ENCODE peak calls at places on chromosomes 6 and 20, in four cellular contexts. B, T, N and Y are unnamed samples.

GRCh38 chr6:2558098-2558770 is 192.5 kb downstream of the MYLK4 start:
- DNase-seq in B (no peak), T (no peak), N (no peak), Y (no peak)

GRCh38 chr6:93341900-93342613 is 77.3 kb downstream of the EPHA7 start:
- DNase-seq in B (no peak), T (no peak), N (no peak), Y (no peak)

GRCh38 chr6:165059032-165059431 is 250.4 kb downstream of the C6orf118 start:
- DNase-seq in B (no peak), T (no peak), N (no peak), Y (no peak)

GRCh38 chr20:7516631-7517051 is 423.6 kb downstream of the HAO1 start:
- DNase-seq in B (no peak), T (no peak), N (no peak), Y (no peak)

GRCh38 chr6:127026247-127026646 is 92.2 kb upstream of the RSPO3 start:
- DNase-seq in B (no peak), T (no peak), N (no peak), Y (no peak)

GRCh38 chr6:15088904-15089568 is 156.8 kb upstream of the JARID2 start:
- DNase-seq in B (no peak), T (no peak), N (no peak), Y (no peak)

GRCh38 chr6:169864148-169865030 is 113.0 kb downstream of the ERMARD start:
- DNase-seq in B (no peak), T (no peak), N (no peak), Y (peak; percentile 11)

GRCh38 chr20:51696304-51697118 is 71.7 kb downstream of the ATP9A start:
- DNase-seq in B (no peak), T (no peak), N (no peak), Y (no peak)

GRCh38 chr20:60009826-60010616 is 51.8 kb downstream of the CDH26 start:
- DNase-seq in B (no peak), T (no peak), N (no peak), Y (no peak)

GRCh38 chr6:136440187-136440582 is 110.0 kb downstream of the MAP7 start:
- DNase-seq in B (no peak), T (no peak), N (no peak), Y (no peak)

GRCh38 chr6:117440558-117441525 is 15.1 kb upstream of the ROS1 start:
- DNase-seq in B (no peak), T (no peak), N (no peak), Y (no peak)

GRCh38 chr6:46044876-46045617 is 29.4 kb upstream of the CLIC5 start:
- DNase-seq in B (no peak), T (no peak), N (no peak), Y (no peak)

GRCh38 chr6:18340781-18341551 is 46.2 kb upstream of the RNF144B start:
- DNase-seq in B (no peak), T (no peak), N (no peak), Y (no peak)

GRCh38 chr6:18343741-18344140 is 43.4 kb upstream of the RNF144B start:
- DNase-seq in B (no peak), T (no peak), N (no peak), Y (no peak)

GRCh38 chr6:18339599-18339998 is 47.6 kb upstream of the RNF144B start:
- DNase-seq in B (no peak), T (no peak), N (no peak), Y (no peak)

DNA sequence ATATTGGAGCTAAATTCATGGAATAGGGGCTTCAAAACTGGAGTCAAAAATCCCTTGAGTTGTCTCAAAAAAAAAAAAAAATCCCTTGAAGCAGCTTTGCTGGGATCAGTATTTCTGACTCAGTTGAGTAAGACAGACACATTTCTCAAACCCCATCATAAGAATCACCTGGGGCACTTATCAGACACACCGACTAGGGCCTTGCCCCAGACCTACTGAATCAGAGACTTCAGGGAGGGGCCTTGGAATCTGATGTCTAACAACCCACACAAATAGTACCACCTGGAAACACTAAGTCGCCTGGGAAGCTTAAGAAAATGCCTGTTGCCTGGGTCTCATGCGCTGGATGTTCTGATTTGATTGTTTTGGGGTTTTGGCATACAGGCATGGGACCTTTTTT is 44.9 kb upstream of the RNF144B start:
- DNase-seq in B (no peak), T (no peak), N (no peak), Y (no peak)
- H3K4me3 ChIP-seq in B (no peak overlapping the region), T (no peak overlapping the region), N (no peak overlapping the region), Y (no peak overlapping the region)

GRCh38 chr6:13523826-13524622 is 36.6 kb upstream of the GFOD1 start:
- DNase-seq in B (no peak), T (no peak), N (no peak), Y (no peak)
- TF ChIP-seq CTCF in B (no peak), T (no peak), N (no peak), Y (no peak)

GRCh38 chr6:52881662-52881995 is 27.9 kb downstream of the GSTA3 start:
- DNase-seq in B (no peak), T (no peak), N (no peak), Y (no peak)
- H3K4me3 ChIP-seq in B (peak overlapping the region; percentile 68), T (peak overlapping the region; percentile 32), N (no peak overlapping the region), Y (no peak overlapping the region)

DNA sequence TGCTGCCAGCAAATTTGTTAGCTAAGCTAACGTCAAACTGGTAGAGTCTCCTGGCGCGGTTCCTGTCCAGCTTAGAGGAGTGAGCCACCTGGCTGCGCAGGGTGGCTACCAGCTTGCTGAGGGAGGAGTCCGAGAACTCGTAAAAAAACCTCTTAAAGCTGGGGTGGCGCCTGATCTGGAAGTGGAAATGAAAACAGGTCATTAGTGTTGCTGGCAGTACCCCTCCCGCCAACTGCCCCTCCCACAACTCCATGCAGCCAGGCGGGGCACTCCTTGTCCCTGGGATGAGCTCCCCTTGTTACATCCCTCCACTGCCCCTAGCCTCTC is 17.3 kb downstream of the BNIP5 start:
- DNase-seq in B (no peak), T (no peak), N (no peak), Y (no peak)
- TF ChIP-seq CTCF in B (no peak), T (no peak), N (no peak), Y (no peak)

GRCh38 chr6:12014027-12014872 is 2.1 kb downstream of the HIVEP1 start:
- DNase-seq in B (no peak), T (no peak), N (no peak), Y (no peak)
- H3K4me3 ChIP-seq in B (no peak overlapping the region), T (no peak overlapping the region), N (peak overlapping the region; percentile 94), Y (peak overlapping the region; percentile 65)

DNA sequence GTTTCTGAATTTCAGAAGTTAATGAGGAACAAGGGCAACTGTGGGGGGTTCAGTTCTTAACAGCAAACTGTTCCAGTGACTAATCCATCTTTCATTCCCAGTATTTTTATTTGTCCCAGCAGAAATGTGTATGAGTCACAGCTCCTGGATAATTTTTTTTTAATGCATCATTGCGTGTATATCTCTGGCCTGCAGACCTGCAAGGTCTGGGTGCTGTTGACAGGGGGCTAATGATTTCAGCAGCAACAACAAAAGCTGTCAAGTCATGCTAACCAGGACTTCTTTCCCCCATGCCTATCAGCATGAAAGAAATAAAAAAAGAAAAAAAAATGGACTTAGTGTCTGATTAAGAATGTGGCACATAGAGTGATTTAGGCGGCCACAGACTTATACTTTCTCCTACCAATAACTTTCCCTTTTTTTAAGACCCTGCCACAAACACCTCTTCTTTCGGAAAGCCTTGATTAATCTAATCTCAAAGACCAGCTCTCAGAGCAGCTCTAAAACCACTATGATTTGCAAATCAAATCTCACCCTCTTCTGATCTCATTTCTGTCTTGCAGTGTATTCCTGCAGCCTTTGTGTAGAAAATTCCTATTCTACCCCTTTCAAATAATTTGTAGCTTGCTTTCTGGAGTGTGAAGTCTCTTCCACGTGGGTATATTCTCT is 14.2 kb upstream of the PREX1 start:
- DNase-seq in B (no peak), T (no peak), N (no peak), Y (no peak)
- TF ChIP-seq CTCF in B (no peak), T (no peak), N (no peak), Y (no peak)

DNA sequence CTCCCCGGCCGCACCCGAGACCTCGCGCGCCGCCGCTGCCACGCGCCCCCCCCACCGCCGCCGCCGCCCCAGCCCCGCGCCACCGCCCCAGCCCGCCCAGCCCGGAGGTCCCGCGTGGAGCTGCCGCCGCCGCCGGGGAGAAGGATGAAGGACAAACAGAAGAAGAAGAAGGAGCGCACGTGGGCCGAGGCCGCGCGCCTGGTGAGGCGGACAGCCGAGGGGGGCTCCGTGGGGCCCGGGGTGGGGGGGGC is 426 bp downstream of the ASXL1 start:
- DNase-seq in B (no peak), T (no peak), N (no peak), Y (no peak)
- H3K4me3 ChIP-seq in B (peak overlapping the region; percentile 96), T (peak overlapping the region; percentile 70), N (peak overlapping the region; percentile 77), Y (peak overlapping the region; percentile 93)

GRCh38 chr20:17968366-17969275 is at the start of the genes MGME1 and SNX5:
- DNase-seq in B (peak; percentile 96), T (peak; percentile 100), N (peak; percentile 96), Y (peak; percentile 100)
- TF ChIP-seq CTCF in B (no peak), T (peak; percentile 10), N (no peak), Y (no peak)